ENCODE peak calls at places on chromosomes 16 and 17, in seven cellular contexts. O is stimulated activated CD4-positive, alpha-beta T cell treated with anti-CD3 and anti-CD28 coated beads, Interleukin-2, amount 100 ng/mL, for 4 hours; J is heart right ventricle; C is WTC11; R is GM04504; L is myocyte; K is neuronal stem cell. P is an unnamed sample.

GRCh38 chr17:66963521-66964082 is 905 bp upstream of the CACNG4 start:
- DNase-seq in O (no peak), J (no peak), C (no peak), R (no peak), L (no peak), K (no peak), P (no peak)

GRCh38 chr16:57299719-57300386 is 15.4 kb upstream of the PLLP start:
- DNase-seq in O (peak), J (peak), C (peak), R (peak), L (peak), K (peak), P (peak)

GRCh38 chr17:41680426-41681040 is 8.2 kb upstream of the EIF1 start:
- DNase-seq in O (no peak), J (no peak), C (no peak), R (no peak), L (no peak), K (no peak), P (no peak)

GRCh38 chr17:15236281-15237105 is 28.6 kb downstream of the PMP22 start:
- DNase-seq in O (no peak), J (no peak), C (no peak), R (no peak), L (peak), K (no peak), P (no peak)

GRCh38 chr16:89860747-89861304 is 12.6 kb upstream of the TCF25 start:
- DNase-seq in O (peak), J (peak), C (peak), R (no peak), L (peak), K (peak), P (no peak)

GRCh38 chr17:39627170-39627716 is 491 bp downstream of the PPP1R1B start:
- DNase-seq in O (no peak), J (no peak), C (no peak), R (no peak), L (no peak), K (no peak), P (no peak)

GRCh38 chr17:81648013-81648706 is 8.2 kb downstream of the PDE6G start:
- DNase-seq in O (no peak), J (no peak), C (peak), R (no peak), L (no peak), K (no peak), P (no peak)

GRCh38 chr17:80254396-80255241 is 6.0 kb upstream of the RNF213 start:
- DNase-seq in O (peak), J (no peak), C (no peak), R (peak), L (peak), K (no peak), P (peak)

GRCh38 chr16:70380205-70380918 is 33.7 kb downstream of the DDX19A start:
- DNase-seq in O (peak), J (peak), C (peak), R (peak), L (peak), K (peak), P (peak)

GRCh38 chr17:52789829-52790228 is 631.3 kb upstream of the CA10 start:
- DNase-seq in O (no peak), J (no peak), C (no peak), R (no peak), L (no peak), K (no peak), P (no peak)

GRCh38 chr16:51666821-51667220 is 515.8 kb upstream of the SALL1 start:
- DNase-seq in O (no peak), J (no peak), C (no peak), R (peak), L (no peak), K (no peak), P (no peak)

GRCh38 chr17:6471531-6472465 is 27.5 kb downstream of the PIMREG start:
- DNase-seq in O (no peak), J (no peak), C (no peak), R (peak), L (peak), K (peak), P (peak)

GRCh38 chr16:8685617-8686016 is 11.2 kb downstream of the ABAT start:
- DNase-seq in O (no peak), J (no peak), C (no peak), R (no peak), L (no peak), K (no peak), P (no peak)

GRCh38 chr17:31072186-31072585 is 22.6 kb upstream of the NF1 start:
- DNase-seq in O (no peak), J (no peak), C (no peak), R (peak), L (no peak), K (peak), P (peak)

GRCh38 chr17:67970783-67971182 is 25.5 kb downstream of the C17orf58 start:
- DNase-seq in O (no peak), J (no peak), C (no peak), R (no peak), L (no peak), K (no peak), P (no peak)

GRCh38 chr16:85615014-85615851 is 2.1 kb downstream of the GSE1 start:
- DNase-seq in O (peak), J (peak), C (peak), R (no peak), L (no peak), K (peak), P (no peak)

GRCh38 chr17:19448341-19449268 is 37.6 kb downstream of the RNF112 start:
- DNase-seq in O (no peak), J (no peak), C (no peak), R (peak), L (peak), K (no peak), P (peak)

GRCh38 chr17:58317421-58318064 is 11.1 kb downstream of the TSPOAP1 start:
- DNase-seq in O (peak), J (no peak), C (peak), R (peak), L (peak), K (no peak), P (no peak)

GRCh38 chr17:45740553-45741330 is 43.4 kb upstream of the CRHR1 start:
- DNase-seq in O (no peak), J (peak), C (peak), R (no peak), L (peak), K (peak), P (no peak)

GRCh38 chr17:1398900-1399299 is 1.1 kb downstream of the YWHAE start:
- DNase-seq in O (no peak), J (no peak), C (no peak), R (no peak), L (peak), K (no peak), P (no peak)

GRCh38 chr16:2022723-2023097 is 3.1 kb downstream of the NPW start:
- DNase-seq in O (no peak), J (no peak), C (peak), R (no peak), L (no peak), K (no peak), P (no peak)

GRCh38 chr16:5903797-5904196 is 806.2 kb upstream of the EEF2KMT start:
- DNase-seq in O (no peak), J (no peak), C (no peak), R (no peak), L (no peak), K (no peak), P (no peak)

P was measured in AG09319.